ENCODE peak calls at places on chromosome 20, in ten cellular contexts. A is activated CD4-positive, alpha-beta T cell treated with anti-CD3 and anti-CD28 coated beads, Interleukin-2, amount 50 U/mL, for 24 hours; T is IMR-90; X is fibroblast of pulmonary artery; G is NCI-H187 treated with DMSO at 0.1 percent for 48 hours; S is hippocampal formation; V is AG10803; I is stimulated activated CD4-positive, alpha-beta T cell treated with anti-CD3 and anti-CD28 coated beads, TNF-alpha, amount 100 ng/mL, for 4 hours; R is HS-27A; F is NCI-H2081. C is an unnamed sample.

GRCh38 chr20:51428451-51429143 is 113.9 kb downstream of the NFATC2 start:
- DNase-seq in X (peak), R (no peak), F (no peak), I (no peak), S (no peak), G (no peak), A (no peak), V (peak), T (peak), C (no peak)

GRCh38 chr20:46088409-46089075 is 1.2 kb downstream of the NCOA5 start:
- DNase-seq in I (no peak), A (no peak), T (peak), R (no peak), V (peak), G (no peak), S (no peak), X (peak), F (peak), C (no peak)

GRCh38 chr20:7924692-7925091 is 15.6 kb downstream of the HAO1 start:
- DNase-seq in I (no peak), G (no peak), S (no peak), X (peak), R (peak), V (peak), F (no peak), A (no peak), T (peak), C (no peak)

GRCh38 chr20:38167851-38168760 is 3.0 kb upstream of the TGM2 start:
- DNase-seq in G (no peak), A (no peak), I (no peak), R (peak), T (peak), X (peak), S (no peak), V (peak), F (no peak), C (no peak)

GRCh38 chr20:41345729-41346067 is 5.1 kb downstream of the LPIN3 start:
- DNase-seq in F (no peak), V (no peak), S (no peak), G (no peak), T (no peak), X (no peak), A (no peak), I (no peak), R (no peak), C (no peak)

GRCh38 chr20:45997187-45997586 is 11.5 kb upstream of the MMP9 start:
- DNase-seq in I (no peak), A (no peak), V (no peak), X (no peak), T (no peak), G (no peak), R (no peak), S (no peak), F (no peak), C (no peak)

GRCh38 chr20:8858181-8858794 is 210.6 kb upstream of the PLCB4 start:
- DNase-seq in X (peak), F (no peak), R (no peak), A (no peak), V (peak), G (no peak), T (peak), S (no peak), I (no peak), C (no peak)

GRCh38 chr20:31974296-31974695 is 6.3 kb downstream of the XKR7 start:
- DNase-seq in I (no peak), F (no peak), X (no peak), S (no peak), G (no peak), R (no peak), V (no peak), T (no peak), A (no peak), C (no peak)

GRCh38 chr20:16472045-16472872 is 101.0 kb downstream of the KIF16B start:
- DNase-seq in R (no peak), G (no peak), F (no peak), V (no peak), A (no peak), X (peak), S (no peak), T (peak), I (no peak), C (no peak)

GRCh38 chr20:53890434-53891305 is 179.7 kb downstream of the BCAS1 start:
- DNase-seq in T (no peak), V (no peak), S (no peak), A (no peak), X (no peak), R (no peak), G (no peak), F (no peak), I (no peak), C (no peak)

GRCh38 chr20:63397946-63398450 is 36.8 kb upstream of the CHRNA4 start:
- DNase-seq in V (no peak), I (no peak), R (no peak), X (no peak), F (no peak), A (no peak), S (no peak), G (no peak), T (no peak), C (no peak)

GRCh38 chr20:1637226-1637625 is 17.4 kb upstream of the SIRPB1 start:
- DNase-seq in A (no peak), T (no peak), V (no peak), I (no peak), F (no peak), S (no peak), G (no peak), R (no peak), X (no peak), C (no peak)

GRCh38 chr20:54651252-54651651 is 175.9 kb downstream of the DOK5 start:
- DNase-seq in G (no peak), T (no peak), R (no peak), I (no peak), F (no peak), S (no peak), X (no peak), A (no peak), V (no peak), C (no peak)

GRCh38 chr20:49811825-49812462 is 684 bp upstream of the SLC9A8 start:
- DNase-seq in V (no peak), S (no peak), X (peak), F (peak), G (no peak), I (no peak), A (no peak), T (peak), R (no peak), C (no peak)

GRCh38 chr20:14634666-14635065 is 297.3 kb upstream of the FLRT3 start:
- DNase-seq in X (no peak), V (no peak), F (peak), T (no peak), R (no peak), S (no peak), I (no peak), A (no peak), G (no peak), C (no peak)

GRCh38 chr20:47456952-47457724 is 44.5 kb upstream of the NCOA3 start:
- DNase-seq in G (no peak), T (peak), S (no peak), I (no peak), X (peak), R (no peak), V (peak), A (peak), F (no peak), C (no peak)

GRCh38 chr20:62354031-62354808 is 12.9 kb downstream of the LAMA5 start:
- DNase-seq in G (no peak), V (no peak), A (no peak), S (no peak), T (no peak), R (no peak), X (no peak), I (no peak), F (no peak), C (no peak)

GRCh38 chr20:32516583-32516982 is 68.5 kb downstream of the NOL4L start:
- DNase-seq in A (no peak), G (no peak), X (no peak), R (no peak), V (no peak), F (no peak), T (no peak), I (no peak), S (no peak), C (no peak)

GRCh38 chr20:45782890-45783289 is 8.8 kb downstream of the WFDC3 start:
- DNase-seq in F (no peak), R (no peak), G (no peak), S (no peak), I (no peak), V (no peak), A (no peak), X (no peak), T (peak), C (no peak)

GRCh38 chr20:58402305-58402704 is 13.3 kb downstream of the VAPB start:
- DNase-seq in F (no peak), X (no peak), T (no peak), R (no peak), G (no peak), S (no peak), V (no peak), A (no peak), I (no peak), C (no peak)

GRCh38 chr20:17620371-17621228 is 50.7 kb downstream of the DSTN start:
- DNase-seq in I (no peak), G (no peak), A (no peak), S (no peak), R (no peak), X (no peak), T (no peak), V (no peak), F (no peak), C (no peak)

GRCh38 chr20:19683168-19683567 is 74.9 kb upstream of the RIN2 start:
- DNase-seq in F (no peak), S (no peak), A (no peak), R (no peak), X (no peak), T (no peak), V (no peak), I (no peak), G (peak), C (no peak)

GRCh38 chr20:20364747-20365558 is 3.0 kb upstream of the INSM1 start:
- DNase-seq in T (no peak), V (no peak), R (no peak), X (no peak), I (no peak), G (no peak), S (no peak), A (no peak), F (peak), C (no peak)

GRCh38 chr20:595330-596308 is 14.5 kb downstream of the TCF15 start:
- DNase-seq in A (no peak), R (no peak), F (no peak), S (no peak), V (no peak), T (no peak), X (no peak), I (no peak), G (no peak), C (no peak)

GRCh38 chr20:52332649-52333048 is 141.1 kb upstream of the ZFP64 start:
- DNase-seq in I (no peak), S (no peak), T (no peak), X (no peak), G (no peak), V (no peak), R (no peak), A (no peak), F (no peak), C (no peak)

GRCh38 chr20:40948352-40949267 is 80.0 kb upstream of the TOP1 start:
- DNase-seq in G (no peak), V (no peak), X (peak), S (no peak), A (no peak), I (no peak), T (peak), F (no peak), R (peak), C (no peak)

C was measured in activated T-cell treated with anti-CD3 and anti-CD28 coated beads for 4 hours.